ENCODE peak calls at places on chromosomes 16 and 17, in seven cellular contexts. W, V, U, J, R, A and P are unnamed samples.

GRCh38 chr16:28189237-28189636 is 22.5 kb downstream of the XPO6 start:
- DNase-seq in W (no peak), V (peak; percentile 19), U (no peak), J (no peak), R (no peak), A (no peak), P (no peak)

GRCh38 chr17:28340374-28340773 is 4.8 kb downstream of the TNFAIP1 start:
- DNase-seq in W (no peak), V (no peak), U (no peak), J (no peak), R (no peak), A (no peak), P (no peak)

GRCh38 chr17:10798332-10798749 is 5.6 kb downstream of the TMEM238L start:
- DNase-seq in W (no peak), V (peak; percentile 5), U (peak; percentile 46), J (no peak), R (no peak), A (no peak), P (no peak)

GRCh38 chr16:89422905-89423630 is 67.3 kb downstream of the ANKRD11 start:
- DNase-seq in W (no peak), V (no peak), U (no peak), J (peak; percentile 92), R (no peak), A (peak; percentile 57), P (peak; percentile 75)

GRCh38 chr16:70728145-70728544 is 42.3 kb upstream of the MTSS2 start:
- DNase-seq in W (no peak), V (no peak), U (no peak), J (no peak), R (no peak), A (no peak), P (no peak)

GRCh38 chr16:50463581-50464324 is 84.4 kb upstream of the NKD1 start:
- DNase-seq in W (no peak), V (no peak), U (no peak), J (no peak), R (no peak), A (no peak), P (no peak)

GRCh38 chr17:15456972-15457722 is 10.3 kb downstream of the CDRT4 start:
- DNase-seq in W (peak; percentile 85), V (peak; percentile 90), U (peak; percentile 87), J (peak; percentile 87), R (no peak), A (no peak), P (no peak)

GRCh38 chr16:84643180-84643583 is 5.1 kb upstream of the KLHL36 start:
- DNase-seq in W (peak; percentile 91), V (peak; percentile 93), U (peak; percentile 71), J (peak; percentile 90), R (no peak), A (no peak), P (no peak)

GRCh38 chr17:69870751-69871199 is 204.2 kb upstream of the KCNJ16 start:
- DNase-seq in W (no peak), V (no peak), U (peak; percentile 33), J (peak; percentile 69), R (no peak), A (no peak), P (no peak)

GRCh38 chr17:81666092-81666341 is 388 bp downstream of the OXLD1 start:
- DNase-seq in W (no peak), V (no peak), U (no peak), J (no peak), R (peak; percentile 21), A (no peak), P (no peak)

GRCh38 chr16:86396918-86397317 is 113.4 kb upstream of the FOXF1 start:
- DNase-seq in W (no peak), V (peak; percentile 73), U (no peak), J (peak; percentile 95), R (no peak), A (no peak), P (no peak)

GRCh38 chr17:65243838-65244237 is 106.7 kb downstream of the RGS9 start:
- DNase-seq in W (no peak), V (peak; percentile 41), U (no peak), J (peak; percentile 72), R (no peak), A (no peak), P (no peak)

GRCh38 chr17:45868276-45868675 is 23.6 kb downstream of the SPPL2C start:
- DNase-seq in W (no peak), V (no peak), U (no peak), J (no peak), R (no peak), A (no peak), P (no peak)

GRCh38 chr16:85521737-85522042 is 91.4 kb upstream of the GSE1 start:
- DNase-seq in W (no peak), V (no peak), U (no peak), J (no peak), R (no peak), A (no peak), P (no peak)

GRCh38 chr16:87297918-87298631 is 19.1 kb downstream of the C16orf95 start:
- DNase-seq in W (no peak), V (peak; percentile 26), U (no peak), J (no peak), R (no peak), A (no peak), P (no peak)

GRCh38 chr17:50691550-50692447 is 15.9 kb downstream of the ANKRD40 start:
- DNase-seq in W (no peak), V (no peak), U (no peak), J (peak; percentile 50), R (no peak), A (no peak), P (no peak)

GRCh38 chr17:9971991-9972390 is 66.9 kb upstream of the RCVRN start:
- DNase-seq in W (peak; percentile 83), V (peak; percentile 83), U (no peak), J (peak; percentile 19), R (no peak), A (no peak), P (no peak)

GRCh38 chr16:86091976-86092375 is 193.0 kb downstream of the IRF8 start:
- DNase-seq in W (no peak), V (no peak), U (no peak), J (no peak), R (no peak), A (no peak), P (no peak)

GRCh38 chr17:37490638-37491614 is 1.2 kb downstream of the DUSP14 start:
- DNase-seq in W (peak; percentile 58), V (peak; percentile 85), U (peak; percentile 75), J (peak; percentile 89), R (no peak), A (no peak), P (no peak)

GRCh38 chr16:20944861-20945390 is 44.4 kb downstream of the LYRM1 start:
- DNase-seq in W (no peak), V (peak; percentile 32), U (no peak), J (peak; percentile 65), R (no peak), A (peak; percentile 7), P (no peak)

GRCh38 chr17:47686276-47686635 is 7.7 kb upstream of the TBKBP1 start:
- DNase-seq in W (no peak), V (no peak), U (no peak), J (peak; percentile 65), R (no peak), A (no peak), P (no peak)

GRCh38 chr17:58318065-58318481 is 10.5 kb downstream of the TSPOAP1 start:
- DNase-seq in W (no peak), V (no peak), U (no peak), J (no peak), R (no peak), A (no peak), P (no peak)

GRCh38 chr17:50200447-50201225 is 795 bp downstream of the COL1A1 start:
- DNase-seq in W (peak; percentile 98), V (peak; percentile 96), U (peak; percentile 91), J (peak; percentile 78), R (peak; percentile 77), A (peak; percentile 49), P (peak; percentile 81)

GRCh38 chr16:10521681-10522274 is 58.6 kb downstream of the EMP2 start:
- DNase-seq in W (peak; percentile 56), V (peak; percentile 81), U (no peak), J (peak; percentile 45), R (no peak), A (no peak), P (no peak)

GRCh38 chr17:29241015-29241963 is 5.4 kb upstream of the CRYBA1 start:
- DNase-seq in W (no peak), V (peak; percentile 96), U (peak; percentile 33), J (peak; percentile 98), R (no peak), A (no peak), P (no peak)

DNA sequence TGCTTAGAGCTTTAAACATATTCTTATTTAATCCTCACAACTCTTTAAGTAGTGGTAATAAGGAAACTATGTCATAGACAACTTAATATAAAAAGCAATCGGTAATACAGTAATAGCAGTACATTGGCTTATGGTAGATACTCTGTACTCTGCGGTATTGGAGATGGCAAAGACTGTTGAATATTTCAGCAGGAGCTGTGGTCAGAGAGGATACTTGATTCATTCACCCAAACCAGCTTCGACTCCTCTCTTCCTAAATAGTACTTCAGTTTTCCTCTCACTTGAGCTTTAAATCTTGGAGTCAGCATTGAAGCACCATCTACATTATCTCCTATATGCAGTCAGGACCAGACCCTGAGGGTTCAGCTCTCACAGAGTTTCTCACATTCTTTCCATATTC is 169.3 kb downstream of the CYB561 start:
- DNase-seq in W (no peak), V (no peak), U (no peak), J (peak; percentile 67), R (no peak), A (no peak), P (no peak)
- TF ChIP-seq CTCF in W (no peak), V (no peak), U (no peak), J (no peak), R (no peak), A (no peak), P (no peak)

GRCh38 chr16:719815-720506 is 985 bp upstream of the ANTKMT start:
- DNase-seq in W (no peak), V (no peak), U (no peak), J (no peak), R (no peak), A (no peak), P (no peak)
- TF ChIP-seq CTCF in W (no peak), V (peak; percentile 29), U (no peak), J (peak; percentile 14), R (no peak), A (peak; percentile 39), P (no peak)

GRCh38 chr17:78174332-78174869 is 6.0 kb downstream of the SYNGR2 start:
- DNase-seq in W (peak; percentile 60), V (no peak), U (peak; percentile 88), J (no peak), R (no peak), A (no peak), P (no peak)
- TF ChIP-seq CTCF in W (peak; percentile 22), V (no peak), U (peak; percentile 72), J (no peak), R (no peak), A (no peak), P (no peak)

GRCh38 chr16:51759999-51760398 is 608.9 kb upstream of the SALL1 start:
- DNase-seq in W (no peak), V (no peak), U (no peak), J (no peak), R (no peak), A (no peak), P (no peak)

GRCh38 chr16:51757921-51758479 is 606.9 kb upstream of the SALL1 start:
- DNase-seq in W (no peak), V (no peak), U (no peak), J (no peak), R (no peak), A (no peak), P (no peak)

GRCh38 chr16:51763072-51763658 is 612.1 kb upstream of the SALL1 start:
- DNase-seq in W (no peak), V (no peak), U (no peak), J (no peak), R (no peak), A (no peak), P (no peak)

GRCh38 chr16:51759329-51759728 is 608.3 kb upstream of the SALL1 start:
- DNase-seq in W (no peak), V (no peak), U (no peak), J (no peak), R (no peak), A (no peak), P (no peak)

GRCh38 chr16:51762081-51762995 is 611.3 kb upstream of the SALL1 start:
- DNase-seq in W (peak; percentile 90), V (peak; percentile 80), U (peak; percentile 47), J (peak; percentile 69), R (no peak), A (peak; percentile 5), P (no peak)
- TF ChIP-seq CTCF in W (peak; percentile 33), V (peak; percentile 98), U (peak; percentile 33), J (peak; percentile 90), R (no peak), A (peak; percentile 90), P (peak; percentile 26)